ENCODE peak calls at places on chromosomes 3 and 15, in four cellular contexts. R is uterus, Y is spleen, P is GM23248. D is an unnamed sample.

GRCh38 chr3:15755780-15756179 is 42.0 kb downstream of the ANKRD28 start:
- DNase-seq in R (no peak), Y (no peak), P (no peak), D (no peak)

GRCh38 chr3:171875923-171876412 is 32.8 kb downstream of the TMEM212 start:
- DNase-seq in R (peak; percentile 34), P (peak; percentile 50), Y (no peak), D (no peak)

GRCh38 chr15:74892313-74892712 is 2.5 kb downstream of the MPI start:
- DNase-seq in R (no peak), P (no peak), Y (no peak), D (no peak)

GRCh38 chr3:171165986-171166385 is 139.5 kb upstream of the SLC2A2 start:
- DNase-seq in P (peak; percentile 33), Y (no peak), R (no peak), D (no peak)

GRCh38 chr15:79168922-79169322 is 78.3 kb upstream of the RASGRF1 start:
- DNase-seq in P (peak; percentile 62), R (no peak), Y (no peak), D (peak; percentile 75)

GRCh38 chr15:47218295-47218694 is 499.0 kb upstream of the SEMA6D start:
- DNase-seq in P (no peak), R (no peak), Y (no peak), D (no peak)

GRCh38 chr15:74442063-74442462 is 8.3 kb upstream of the SEMA7A start:
- DNase-seq in P (no peak), Y (peak; percentile 32), R (no peak), D (no peak)

GRCh38 chr15:77456746-77457618 is 36.3 kb downstream of the HMG20A start:
- DNase-seq in Y (no peak), R (no peak), P (no peak), D (no peak)

GRCh38 chr3:146196789-146197188 is 35.8 kb upstream of the PLOD2 start:
- DNase-seq in R (no peak), P (no peak), Y (no peak), D (no peak)

GRCh38 chr3:47854720-47855455 is 52.0 kb downstream of the DHX30 start:
- DNase-seq in R (no peak), Y (peak; percentile 55), P (no peak), D (no peak)

GRCh38 chr3:79253704-79254103 is 514.1 kb downstream of the ROBO1 start:
- DNase-seq in Y (no peak), P (peak; percentile 40), R (no peak), D (no peak)

GRCh38 chr3:187906922-187907321 is 161.7 kb upstream of the BCL6 start:
- DNase-seq in P (no peak), Y (no peak), R (peak; percentile 30), D (no peak)

GRCh38 chr3:50652709-50653108 is 22.0 kb upstream of the DOCK3 start:
- DNase-seq in R (no peak), P (no peak), Y (peak; percentile 82), D (no peak)

GRCh38 chr3:45760878-45761711 is 35.2 kb downstream of the SLC6A20 start:
- DNase-seq in Y (no peak), P (peak; percentile 79), R (peak; percentile 59), D (no peak)

GRCh38 chr3:108036984-108037741 is 53.7 kb downstream of the CD47 start:
- DNase-seq in P (peak; percentile 76), R (no peak), Y (no peak), D (no peak)

GRCh38 chr3:64295594-64295993 is 70.3 kb upstream of the PRICKLE2 start:
- DNase-seq in Y (no peak), P (peak; percentile 97), R (peak; percentile 76), D (no peak)

GRCh38 chr3:30511524-30512278 is 94.7 kb upstream of the TGFBR2 start:
- DNase-seq in R (peak; percentile 48), Y (no peak), P (peak; percentile 92), D (peak; percentile 58)

GRCh38 chr3:111045564-111045963 is 26.1 kb upstream of the NECTIN3 start:
- DNase-seq in Y (no peak), R (no peak), P (peak; percentile 2), D (no peak)

GRCh38 chr3:97880267-97880666 is 58.5 kb downstream of the CRYBG3 start:
- DNase-seq in P (no peak), R (no peak), Y (no peak), D (no peak)

GRCh38 chr3:97884724-97885123 is 62.9 kb downstream of the CRYBG3 start:
- DNase-seq in R (no peak), Y (no peak), P (no peak), D (no peak)

GRCh38 chr3:97885931-97886824 is 64.4 kb downstream of the CRYBG3 start:
- DNase-seq in P (no peak), Y (no peak), R (no peak), D (no peak)

GRCh38 chr3:97882975-97883598 is 61.3 kb downstream of the CRYBG3 start:
- DNase-seq in P (peak; percentile 63), Y (no peak), R (no peak), D (no peak)

GRCh38 chr3:97883736-97884135 is 61.9 kb downstream of the CRYBG3 start:
- DNase-seq in Y (no peak), R (no peak), P (no peak), D (no peak)
- H3K27ac ChIP-seq in Y (no peak overlapping the region), R (no peak overlapping the region), P (no peak overlapping the region), D (no peak overlapping the region)

DNA sequence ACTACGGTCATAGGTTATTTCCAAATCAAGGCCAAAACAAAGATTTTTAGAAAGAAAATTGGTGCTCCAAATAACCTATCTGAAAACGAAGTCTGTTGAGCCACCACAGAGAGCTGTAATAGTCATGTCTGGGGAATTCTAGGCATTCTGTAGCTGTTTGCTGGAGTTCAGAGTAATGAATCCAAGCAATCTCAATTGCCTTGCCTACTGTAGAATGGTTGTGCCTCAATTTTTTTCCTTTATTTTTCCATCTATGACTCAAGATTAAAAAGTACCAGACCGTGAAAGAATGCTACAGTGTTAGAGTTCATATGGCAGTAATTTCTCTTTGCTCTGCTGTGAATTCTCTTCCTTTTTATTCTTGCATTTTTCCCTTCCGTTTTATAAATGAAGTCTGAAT is 1007.2 kb upstream of the ALCAM start:
- DNase-seq in P (peak; percentile 90), R (no peak), Y (no peak), D (no peak)
- H3K4me3 ChIP-seq in P (peak overlapping the region; percentile 60), R (no peak overlapping the region), Y (no peak overlapping the region), D (no peak overlapping the region)

GRCh38 chr3:52246264-52246620 is 683 bp downstream of the PPM1M start:
- DNase-seq in P (peak; percentile 28), Y (no peak), R (no peak), D (no peak)

GRCh38 chr3:52242039-52242438 is 3.1 kb upstream of the TWF2 start:
- DNase-seq in Y (no peak), R (no peak), P (no peak), D (no peak)

GRCh38 chr3:52246728-52247454 is 1.3 kb downstream of the PPM1M start:
- DNase-seq in R (peak; percentile 16), Y (peak; percentile 91), P (no peak), D (no peak)

GRCh38 chr3:52245322-52246263 is at the start of gene PPM1M:
- DNase-seq in P (peak; percentile 72), Y (peak; percentile 93), R (peak; percentile 55), D (peak; percentile 64)

GRCh38 chr3:52244061-52244628 is 1.4 kb upstream of the PPM1M start:
- DNase-seq in R (peak; percentile 16), Y (peak; percentile 85), P (peak; percentile 85), D (no peak)
- H3K4me1 ChIP-seq in R (no peaks in the 10 kb centered on the region), Y (peaks cover 10% of the 10 kb centered on the region), P (peaks cover 30% of the 10 kb centered on the region), D (peaks cover 4% of the 10 kb centered on the region)

GRCh38 chr3:178777718-178778411 is 241.6 kb downstream of the KCNMB2 start:
- DNase-seq in R (no peak), P (peak; percentile 56), Y (no peak), D (no peak)
- H3K27ac ChIP-seq in R (no peak overlapping the region), P (no peak overlapping the region), Y (no peak overlapping the region), D (no peak overlapping the region)

GRCh38 chr15:65258370-65258769 is 28.3 kb downstream of the PARP16 start:
- DNase-seq in R (peak; percentile 68), P (no peak), Y (no peak), D (peak; percentile 58)
- H3K4me3 ChIP-seq in R (no peak overlapping the region), P (no peak overlapping the region), Y (no peak overlapping the region), D (no peak overlapping the region)

DNA sequence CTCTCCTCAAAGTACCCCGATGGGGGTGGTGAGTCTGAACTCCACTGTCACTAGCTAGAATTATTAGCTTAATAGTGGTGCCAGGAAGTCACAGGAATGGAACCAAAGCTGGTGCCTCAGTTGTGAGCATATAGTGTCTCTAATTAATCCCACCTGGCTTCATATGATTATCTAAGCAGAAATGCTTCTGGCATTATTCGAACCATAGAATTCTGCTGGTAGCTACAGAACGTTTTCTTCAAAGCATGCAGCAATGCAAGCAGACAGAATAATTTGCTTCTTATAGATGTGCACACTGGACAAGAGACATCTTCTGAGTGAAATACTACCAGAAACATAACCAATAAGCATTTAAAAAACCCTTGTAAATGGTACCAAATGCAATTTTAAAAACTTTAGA is 160.9 kb downstream of the IMPG2 start:
- DNase-seq in R (no peak), Y (no peak), P (no peak), D (no peak)
- H3K4me1 ChIP-seq in R (no peaks in the 10 kb centered on the region), Y (no peaks in the 10 kb centered on the region), P (no peaks in the 10 kb centered on the region), D (peaks cover 6% of the 10 kb centered on the region)

DNA sequence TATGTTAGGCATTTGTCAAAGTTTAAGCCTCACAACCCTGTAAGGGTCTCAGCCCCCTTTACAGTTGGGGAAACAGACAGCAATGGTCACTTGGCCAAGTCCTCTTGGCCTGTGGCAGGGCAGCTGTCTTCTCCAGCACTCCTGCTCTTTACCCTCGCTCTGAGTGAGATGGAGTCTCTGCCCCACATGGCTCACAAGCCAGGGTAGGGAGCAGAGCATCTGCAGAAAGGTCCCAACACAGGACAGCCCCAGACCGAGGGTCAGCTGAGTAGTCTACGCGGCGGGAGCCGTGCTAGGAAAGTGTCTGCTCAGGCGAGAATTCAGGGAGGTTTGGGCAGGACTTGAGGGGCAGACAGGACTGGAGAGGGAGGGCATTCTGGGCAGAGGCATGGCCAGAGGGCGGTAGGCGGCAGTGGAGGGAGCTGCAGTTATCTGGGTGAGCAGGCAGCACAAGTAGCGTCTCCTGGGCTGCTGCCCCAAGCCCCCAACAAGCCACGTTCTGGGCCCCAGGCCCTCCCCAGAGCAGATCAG is 18.3 kb upstream of the LAMP3 start:
- DNase-seq in Y (no peak), P (no peak), R (no peak), D (no peak)
- H3K27ac ChIP-seq in Y (no peak overlapping the region), P (no peak overlapping the region), R (no peak overlapping the region), D (no peak overlapping the region)

GRCh38 chr3:12708584-12709192 is 44.8 kb upstream of the RAF1 start:
- DNase-seq in R (peak; percentile 35), Y (no peak), P (peak; percentile 96), D (peak; percentile 74)
- H3K4me3 ChIP-seq in R (no peak overlapping the region), Y (no peak overlapping the region), P (no peak overlapping the region), D (no peak overlapping the region)

GRCh38 chr15:69885182-69886041 is 212.3 kb downstream of the TLE3 start:
- DNase-seq in R (no peak), Y (no peak), P (no peak), D (no peak)

GRCh38 chr15:69887553-69887952 is 210.2 kb downstream of the TLE3 start:
- DNase-seq in R (no peak), Y (no peak), P (no peak), D (no peak)

GRCh38 chr15:69888406-69888805 is 209.3 kb downstream of the TLE3 start:
- DNase-seq in P (no peak), R (no peak), Y (no peak), D (no peak)

GRCh38 chr15:69883306-69883705 is 214.4 kb downstream of the TLE3 start:
- DNase-seq in P (no peak), Y (no peak), R (no peak), D (no peak)

GRCh38 chr15:69887018-69887417 is 210.7 kb downstream of the TLE3 start:
- DNase-seq in Y (no peak), R (no peak), P (no peak), D (no peak)
- H3K4me1 ChIP-seq in Y (no peaks in the 10 kb centered on the region), R (no peaks in the 10 kb centered on the region), P (no peaks in the 10 kb centered on the region), D (no peaks in the 10 kb centered on the region)

D was measured in right cardiac atrium.